ENCODE peak calls at places on chromosomes 11 and 22, in eight cellular contexts. L, G, B, Z, S, A, P and C are unnamed samples.

GRCh38 chr11:70501933-70502540 is 103.7 kb downstream of the CTTN start:
- DNase-seq in P (no peak), S (no peak), L (no peak), B (no peak), Z (no peak), G (no peak), A (peak; percentile 23), C (no peak)

GRCh38 chr11:130622126-130622525 is 173.7 kb downstream of the ADAMTS15 start:
- DNase-seq in Z (no peak), G (no peak), B (no peak), P (no peak), A (no peak), L (no peak), S (no peak), C (no peak)

GRCh38 chr11:62910141-62910882 is 10.9 kb downstream of the CHRM1 start:
- DNase-seq in L (no peak), P (no peak), B (no peak), G (no peak), S (no peak), A (no peak), Z (no peak), C (no peak)

GRCh38 chr22:39530692-39531331 is 1.7 kb downstream of the RPS19BP1 start:
- DNase-seq in B (peak; percentile 41), S (peak; percentile 61), A (no peak), P (peak; percentile 43), Z (no peak), L (no peak), G (no peak), C (no peak)

GRCh38 chr11:133078591-133079179 is 453.6 kb downstream of the OPCML start:
- DNase-seq in B (peak; percentile 20), L (no peak), A (no peak), G (peak; percentile 60), S (peak; percentile 58), P (peak; percentile 51), Z (peak; percentile 37), C (no peak)

GRCh38 chr22:47055073-47055355 is 292.6 kb downstream of the TBC1D22A start:
- DNase-seq in L (no peak), G (no peak), B (no peak), Z (no peak), S (no peak), A (no peak), P (no peak), C (no peak)

GRCh38 chr11:5522308-5522707 is 5.8 kb upstream of the UBQLNL start:
- DNase-seq in A (no peak), Z (no peak), B (no peak), G (no peak), S (no peak), P (no peak), L (no peak), C (no peak)

GRCh38 chr22:39396156-39396796 is 3.3 kb upstream of the TAB1 start:
- DNase-seq in L (no peak), Z (no peak), G (no peak), A (peak; percentile 32), S (peak; percentile 25), B (peak; percentile 22), P (no peak), C (no peak)

GRCh38 chr11:74695705-74696280 is 35.4 kb downstream of the CHRDL2 start:
- DNase-seq in S (peak; percentile 35), Z (no peak), P (no peak), L (no peak), B (no peak), G (no peak), A (no peak), C (no peak)

GRCh38 chr22:42608481-42609361 is 6.0 kb downstream of the POLDIP3 start:
- DNase-seq in L (no peak), A (no peak), G (no peak), B (peak; percentile 76), S (peak; percentile 66), P (no peak), Z (no peak), C (no peak)

GRCh38 chr22:46063861-46064235 is 86.5 kb upstream of the PPARA start:
- DNase-seq in L (peak; percentile 27), P (no peak), Z (no peak), B (no peak), A (peak; percentile 59), S (no peak), G (peak; percentile 44), C (no peak)

GRCh38 chr11:68954970-68955958 is 25.5 kb downstream of the MRGPRD start:
- DNase-seq in B (peak; percentile 45), Z (peak; percentile 37), A (peak; percentile 64), P (no peak), L (no peak), S (peak; percentile 58), G (peak; percentile 51), C (peak; percentile 70)

GRCh38 chr11:100687032-100687629 is at the start of gene ARHGAP42:
- DNase-seq in Z (peak; percentile 75), B (peak; percentile 48), S (peak; percentile 79), A (peak; percentile 85), P (peak; percentile 84), L (peak; percentile 36), G (peak; percentile 70), C (peak; percentile 64)

GRCh38 chr22:29705651-29706050 is 14.2 kb upstream of the CABP7 start:
- DNase-seq in Z (no peak), G (no peak), L (no peak), B (no peak), P (no peak), S (no peak), A (no peak), C (no peak)

GRCh38 chr22:29703595-29704195 is 16.1 kb upstream of the CABP7 start:
- DNase-seq in L (no peak), S (no peak), A (no peak), Z (no peak), G (no peak), B (no peak), P (no peak), C (no peak)

GRCh38 chr22:29702931-29703594 is 16.7 kb upstream of the CABP7 start:
- DNase-seq in A (peak; percentile 78), S (no peak), B (no peak), G (no peak), L (no peak), P (no peak), Z (peak; percentile 44), C (no peak)

GRCh38 chr22:29706493-29706892 is 13.3 kb upstream of the CABP7 start:
- DNase-seq in Z (no peak), G (no peak), B (no peak), A (no peak), P (no peak), S (no peak), L (no peak), C (no peak)

DNA sequence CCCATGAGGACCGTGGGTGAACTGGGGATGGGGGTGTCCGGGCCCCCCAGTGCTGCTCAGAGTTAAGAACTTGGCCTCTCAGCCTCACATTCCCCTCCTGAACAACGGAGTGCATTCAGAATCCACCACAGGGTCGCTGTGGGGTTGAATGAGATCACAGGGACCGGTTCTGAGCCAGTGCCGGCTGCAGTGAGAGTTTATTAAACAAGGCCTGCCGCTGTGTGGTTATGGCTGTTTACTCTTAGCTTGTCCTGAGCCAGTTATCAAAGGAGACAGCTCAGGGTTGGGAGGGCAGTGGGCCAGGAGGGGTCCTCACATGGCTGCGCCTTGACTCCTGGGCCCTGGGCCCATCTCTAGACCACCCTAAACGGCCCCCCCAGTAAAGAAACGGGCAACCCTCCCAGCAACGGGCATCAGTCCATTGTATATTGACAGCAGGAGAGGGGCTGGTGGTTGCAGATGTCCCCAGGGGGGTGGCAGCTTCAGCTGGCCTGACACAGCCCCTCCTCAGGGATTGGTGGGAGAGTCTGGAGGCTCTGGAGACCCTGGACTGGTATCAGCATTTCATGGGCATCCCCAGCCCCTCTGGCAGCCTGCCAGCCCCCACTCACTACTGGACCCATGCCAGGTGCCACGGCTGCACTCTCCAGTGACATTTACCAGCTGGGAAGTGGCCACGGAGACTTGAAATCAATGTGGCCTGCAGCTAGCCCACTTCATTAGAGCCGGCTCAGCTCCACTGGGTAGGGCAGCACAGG is 15.1 kb upstream of the CABP7 start:
- DNase-seq in L (peak; percentile 26), Z (no peak), G (peak; percentile 46), A (no peak), P (no peak), S (peak; percentile 35), B (peak; percentile 76), C (no peak)
- TF ChIP-seq CTCF in L (no peak), Z (no peak), G (no peak), A (no peak), P (no peak), S (no peak), B (peak; percentile 12), C (no peak)

DNA sequence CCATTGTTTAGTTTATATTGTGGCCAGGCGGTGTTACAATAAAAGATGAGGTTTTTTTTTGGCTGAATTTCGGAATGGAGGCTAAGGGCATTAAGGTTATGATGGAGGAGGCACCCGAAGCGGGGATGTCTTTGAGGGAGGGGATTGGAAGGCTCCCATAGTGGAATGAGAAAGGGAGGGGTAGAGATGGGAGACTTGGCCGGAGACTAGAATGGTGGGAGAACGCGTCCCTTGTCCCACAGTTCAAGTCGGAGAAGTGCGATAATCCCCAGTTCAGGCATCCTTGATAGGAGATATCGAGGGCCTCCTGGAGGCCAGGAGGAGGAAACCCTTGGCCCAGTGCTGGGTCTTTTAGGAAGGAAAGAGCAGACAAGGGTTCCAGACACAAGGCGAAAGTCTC is 21.6 kb downstream of the ZNF195 start:
- DNase-seq in S (no peak), Z (no peak), G (no peak), B (no peak), A (no peak), L (no peak), P (no peak), C (no peak)
- H3K9me3 ChIP-seq in S (peaks cover 7% of the 10 kb centered on the region), Z (peaks cover 87% of the 10 kb centered on the region), G (peaks cover 97% of the 10 kb centered on the region), B (peaks cover 80% of the 10 kb centered on the region), A (peaks cover 73% of the 10 kb centered on the region), L (peaks cover 21% of the 10 kb centered on the region), P (peaks cover 55% of the 10 kb centered on the region), C (peaks cover 17% of the 10 kb centered on the region)

GRCh38 chr11:86553322-86553721 is 119.1 kb downstream of the ME3 start:
- DNase-seq in L (no peak), P (no peak), A (no peak), B (no peak), G (no peak), Z (no peak), S (no peak), C (no peak)

GRCh38 chr11:86558219-86558618 is 114.2 kb downstream of the ME3 start:
- DNase-seq in Z (no peak), A (no peak), P (no peak), G (no peak), B (peak; percentile 23), S (peak; percentile 70), L (no peak), C (no peak)

GRCh38 chr11:86559311-86559945 is 113.0 kb downstream of the ME3 start:
- DNase-seq in S (peak; percentile 95), B (peak; percentile 78), P (no peak), Z (peak; percentile 32), G (no peak), A (peak; percentile 53), L (no peak), C (no peak)

GRCh38 chr11:86558841-86559240 is 113.6 kb downstream of the ME3 start:
- DNase-seq in L (no peak), P (no peak), B (no peak), A (no peak), Z (no peak), G (no peak), S (no peak), C (no peak)
- H3K27ac ChIP-seq in L (peak overlapping the region; percentile 60), P (no peak overlapping the region), B (no peak overlapping the region), A (peak overlapping the region; percentile 62), Z (peak overlapping the region; percentile 69), G (peak overlapping the region; percentile 39), S (peak overlapping the region; percentile 53), C (peak overlapping the region; percentile 70)

DNA sequence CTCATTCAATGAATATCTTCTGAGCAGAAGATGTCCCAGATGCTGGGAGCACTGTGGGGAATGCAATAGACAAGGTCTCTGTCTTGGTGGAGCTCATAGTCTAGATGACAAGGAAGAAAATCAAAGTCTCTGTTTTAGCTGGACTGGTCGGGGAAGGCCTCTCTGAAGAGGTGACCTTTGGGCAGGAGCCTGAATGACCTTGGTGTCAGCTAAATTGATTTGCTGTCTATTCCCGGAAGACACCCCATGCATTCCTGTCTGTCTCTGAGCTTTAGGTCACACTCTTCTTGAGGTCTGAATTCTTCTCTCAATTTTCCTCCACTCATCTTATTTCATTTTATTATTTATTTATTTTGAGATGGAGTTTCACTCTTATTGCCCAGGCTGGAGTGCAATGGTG is 14.5 kb upstream of the ELF5 start:
- DNase-seq in P (no peak), S (no peak), G (no peak), Z (no peak), B (no peak), L (no peak), A (no peak), C (no peak)
- TF ChIP-seq CTCF in P (no peak), S (no peak), G (no peak), Z (no peak), B (no peak), L (no peak), A (no peak), C (no peak)